ENCODE peak calls at places on chromosomes 7 and 10, in five cellular contexts. One of them, this sample, is unnamed.

GRCh38 chr7:41046778-41047177 is 656.1 kb downstream of the INHBA start:
- DNase-seq in stomach: no peak
- DNase-seq in A549: no peak
- DNase-seq in psoas muscle: no peak
- DNase-seq in A673: no peak
- DNase-seq in this sample: no peak

GRCh38 chr7:151330656-151331055 is 11.0 kb upstream of the NUB1 start:
- DNase-seq in stomach: no peak
- DNase-seq in A673: peak; percentile 43
- DNase-seq in A549: no peak
- DNase-seq in psoas muscle: no peak
- DNase-seq in this sample: no peak

GRCh38 chr10:110192552-110192951 is 14.9 kb upstream of the MXI1 start:
- DNase-seq in psoas muscle: no peak
- DNase-seq in stomach: no peak
- DNase-seq in A673: no peak
- DNase-seq in A549: no peak
- DNase-seq in this sample: no peak

GRCh38 chr10:131980757-131981428 is 830 bp downstream of the BNIP3 start:
- DNase-seq in stomach: no peak
- DNase-seq in psoas muscle: peak; percentile 20
- DNase-seq in A673: no peak
- DNase-seq in A549: no peak
- DNase-seq in this sample: peak; percentile 19

GRCh38 chr7:23467731-23468720 is 2.3 kb downstream of the IGF2BP3 start:
- DNase-seq in psoas muscle: no peak
- DNase-seq in A673: peak; percentile 69
- DNase-seq in stomach: no peak
- DNase-seq in A549: peak; percentile 62
- DNase-seq in this sample: peak; percentile 75

GRCh38 chr7:25805027-25805687 is 346.8 kb upstream of the NFE2L3 start:
- DNase-seq in A549: no peak
- DNase-seq in stomach: no peak
- DNase-seq in A673: no peak
- DNase-seq in psoas muscle: no peak
- DNase-seq in this sample: peak; percentile 13

GRCh38 chr10:24882047-24882698 is 70.2 kb downstream of the PRTFDC1 start:
- DNase-seq in stomach: no peak
- DNase-seq in psoas muscle: no peak
- DNase-seq in A673: peak; percentile 73
- DNase-seq in A549: no peak
- DNase-seq in this sample: peak; percentile 63

GRCh38 chr7:23486002-23486773 is 15.9 kb upstream of the IGF2BP3 start:
- DNase-seq in stomach: no peak
- DNase-seq in A673: no peak
- DNase-seq in psoas muscle: no peak
- DNase-seq in A549: no peak
- DNase-seq in this sample: no peak

GRCh38 chr10:96613565-96613964 is 26.8 kb upstream of the TM9SF3 start:
- DNase-seq in A673: no peak
- DNase-seq in psoas muscle: no peak
- DNase-seq in A549: no peak
- DNase-seq in stomach: no peak
- DNase-seq in this sample: no peak

GRCh38 chr7:33940503-33940902 is 35.2 kb downstream of the BMPER start:
- DNase-seq in A549: no peak
- DNase-seq in stomach: no peak
- DNase-seq in psoas muscle: no peak
- DNase-seq in A673: no peak
- DNase-seq in this sample: peak; percentile 36

GRCh38 chr10:7928511-7928910 is 110.2 kb downstream of the TAF3 start:
- DNase-seq in A549: no peak
- DNase-seq in A673: no peak
- DNase-seq in stomach: no peak
- DNase-seq in psoas muscle: no peak
- DNase-seq in this sample: no peak

GRCh38 chr7:107294182-107294581 is 125.4 kb downstream of the HBP1 start:
- DNase-seq in stomach: no peak
- DNase-seq in A673: no peak
- DNase-seq in A549: no peak
- DNase-seq in psoas muscle: no peak
- DNase-seq in this sample: no peak

GRCh38 chr10:75634947-75635346 is 203.5 kb downstream of the LRMDA start:
- DNase-seq in A673: no peak
- DNase-seq in psoas muscle: no peak
- DNase-seq in stomach: no peak
- DNase-seq in A549: no peak
- DNase-seq in this sample: no peak

GRCh38 chr10:133357293-133358151 is at the start of gene FUOM:
- DNase-seq in stomach: no peak
- DNase-seq in A549: peak; percentile 48
- DNase-seq in psoas muscle: peak; percentile 68
- DNase-seq in A673: peak; percentile 90
- DNase-seq in this sample: peak; percentile 13

GRCh38 chr10:132742167-132742836 is 43.6 kb downstream of the NKX6-2 start:
- DNase-seq in psoas muscle: no peak
- DNase-seq in A549: no peak
- DNase-seq in A673: no peak
- DNase-seq in stomach: no peak
- DNase-seq in this sample: no peak

GRCh38 chr7:116610210-116610609 is 61.8 kb upstream of the MET start:
- DNase-seq in A673: no peak
- DNase-seq in psoas muscle: no peak
- DNase-seq in stomach: no peak
- DNase-seq in A549: no peak
- DNase-seq in this sample: peak; percentile 87

GRCh38 chr7:74083928-74084721 is 521 bp downstream of the LIMK1 start:
- DNase-seq in A549: peak; percentile 58
- DNase-seq in A673: peak; percentile 44
- DNase-seq in stomach: peak; percentile 41
- DNase-seq in psoas muscle: peak; percentile 49
- DNase-seq in this sample: peak; percentile 43

GRCh38 chr10:79022565-79023488 is 45.9 kb upstream of the ZMIZ1 start:
- DNase-seq in A673: peak; percentile 30
- DNase-seq in stomach: no peak
- DNase-seq in psoas muscle: peak; percentile 62
- DNase-seq in A549: peak; percentile 32
- DNase-seq in this sample: no peak

GRCh38 chr10:35545878-35546631 is 59.1 kb upstream of the GJD4 start:
- DNase-seq in stomach: no peak
- DNase-seq in A673: no peak
- DNase-seq in psoas muscle: no peak
- DNase-seq in A549: peak; percentile 14
- DNase-seq in this sample: peak; percentile 40

GRCh38 chr10:102714621-102715455 is at the start of gene SFXN2:
- DNase-seq in stomach: peak; percentile 49
- DNase-seq in A673: peak; percentile 54
- DNase-seq in psoas muscle: no peak
- DNase-seq in A549: no peak
- DNase-seq in this sample: no peak

GRCh38 chr7:4189151-4189570 is 492.9 kb upstream of the FOXK1 start:
- DNase-seq in psoas muscle: peak; percentile 82
- DNase-seq in A673: peak; percentile 79
- DNase-seq in A549: no peak
- DNase-seq in stomach: peak; percentile 77
- DNase-seq in this sample: no peak

GRCh38 chr7:118183254-118183585 is 744 bp upstream of the LSM8 start:
- DNase-seq in stomach: no peak
- DNase-seq in A549: peak; percentile 6
- DNase-seq in psoas muscle: no peak
- DNase-seq in A673: peak; percentile 6
- DNase-seq in this sample: no peak

GRCh38 chr10:19719320-19719719 is 96.9 kb upstream of the PLXDC2 start:
- DNase-seq in A549: no peak
- DNase-seq in stomach: no peak
- DNase-seq in psoas muscle: no peak
- DNase-seq in A673: peak; percentile 83
- DNase-seq in this sample: peak; percentile 71

GRCh38 chr10:53930648-53931047 is 870.4 kb downstream of the PCDH15 start:
- DNase-seq in A549: no peak
- DNase-seq in psoas muscle: no peak
- DNase-seq in A673: no peak
- DNase-seq in stomach: no peak
- DNase-seq in this sample: no peak

GRCh38 chr10:103333934-103334520 is 16.9 kb downstream of the PCGF6 start:
- DNase-seq in stomach: no peak
- DNase-seq in psoas muscle: no peak
- DNase-seq in A549: peak; percentile 35
- DNase-seq in A673: peak; percentile 39
- DNase-seq in this sample: peak; percentile 52

GRCh38 chr10:3811331-3811870 is 26.4 kb upstream of the KLF6 start:
- DNase-seq in A673: no peak
- DNase-seq in psoas muscle: no peak
- DNase-seq in stomach: peak; percentile 58
- DNase-seq in A549: no peak
- DNase-seq in this sample: peak; percentile 71
- H3K4me3 ChIP-seq in A673: no peak overlapping the region
- H3K4me3 ChIP-seq in psoas muscle: peak overlapping the region; percentile 55
- H3K4me3 ChIP-seq in stomach: no peak overlapping the region
- H3K4me3 ChIP-seq in A549: no peak overlapping the region
- H3K4me3 ChIP-seq in this sample: peak overlapping the region; percentile 41

DNA sequence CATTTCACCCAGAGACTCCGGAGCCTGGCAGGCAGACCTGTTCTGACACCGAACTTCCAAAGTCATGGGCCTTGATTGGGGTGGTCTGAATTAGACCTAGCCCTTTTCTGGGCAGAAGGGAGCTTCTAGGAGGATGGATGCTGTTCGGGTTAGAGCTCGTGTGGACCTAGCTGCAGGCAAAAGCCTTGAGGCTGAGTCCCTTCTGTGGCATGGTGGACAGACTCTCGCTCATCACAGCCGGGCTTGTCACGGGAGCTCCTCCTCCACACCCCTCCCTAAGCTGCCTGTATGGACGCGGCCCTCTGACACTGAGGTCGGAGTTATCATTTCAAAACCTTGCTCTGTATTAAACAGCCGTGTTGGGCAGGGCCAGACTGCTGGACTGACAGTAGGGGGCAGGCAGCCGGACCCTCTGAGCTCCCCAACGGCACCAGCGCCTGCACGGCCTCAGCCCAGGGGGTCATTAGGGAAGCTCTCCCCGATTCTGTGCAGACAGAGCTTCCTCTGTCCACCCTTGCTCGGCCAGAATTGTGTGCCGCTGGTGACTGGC is 2.2 kb downstream of the IRF5 start:
- DNase-seq in stomach: no peak
- DNase-seq in psoas muscle: no peak
- DNase-seq in A549: no peak
- DNase-seq in A673: no peak
- DNase-seq in this sample: no peak
- TF ChIP-seq CTCF in stomach: no peak
- TF ChIP-seq CTCF in psoas muscle: no peak
- TF ChIP-seq CTCF in A549: no peak
- TF ChIP-seq CTCF in A673: no peak
- TF ChIP-seq CTCF in this sample: no peak

GRCh38 chr10:70563230-70563629 is 39.3 kb downstream of the PRF1 start:
- DNase-seq in A673: no peak
- DNase-seq in A549: no peak
- DNase-seq in psoas muscle: no peak
- DNase-seq in stomach: no peak
- DNase-seq in this sample: no peak

GRCh38 chr10:70561558-70561957 is 41.0 kb downstream of the PRF1 start:
- DNase-seq in A549: no peak
- DNase-seq in stomach: no peak
- DNase-seq in A673: no peak
- DNase-seq in psoas muscle: no peak
- DNase-seq in this sample: no peak

GRCh38 chr10:70560511-70560931 is 42.0 kb downstream of the PRF1 start:
- DNase-seq in psoas muscle: no peak
- DNase-seq in stomach: no peak
- DNase-seq in A673: no peak
- DNase-seq in A549: no peak
- DNase-seq in this sample: no peak

GRCh38 chr10:70561051-70561450 is 41.5 kb downstream of the PRF1 start:
- DNase-seq in stomach: no peak
- DNase-seq in A549: no peak
- DNase-seq in A673: peak; percentile 64
- DNase-seq in psoas muscle: no peak
- DNase-seq in this sample: peak; percentile 31

GRCh38 chr10:70562036-70562710 is 40.4 kb downstream of the PRF1 start:
- DNase-seq in psoas muscle: no peak
- DNase-seq in stomach: no peak
- DNase-seq in A549: no peak
- DNase-seq in A673: no peak
- DNase-seq in this sample: no peak
- H3K4me3 ChIP-seq in psoas muscle: no peak overlapping the region
- H3K4me3 ChIP-seq in stomach: no peak overlapping the region
- H3K4me3 ChIP-seq in A549: no peak overlapping the region
- H3K4me3 ChIP-seq in A673: no peak overlapping the region
- H3K4me3 ChIP-seq in this sample: no peak overlapping the region

GRCh38 chr10:22103701-22104100 is 100.2 kb upstream of the DNAJC1 start:
- DNase-seq in stomach: no peak
- DNase-seq in A549: peak; percentile 14
- DNase-seq in A673: peak; percentile 4
- DNase-seq in psoas muscle: no peak
- DNase-seq in this sample: peak; percentile 7
- TF ChIP-seq CTCF in stomach: peak; percentile 24
- TF ChIP-seq CTCF in A549: no peak
- TF ChIP-seq CTCF in A673: peak; percentile 50
- TF ChIP-seq CTCF in psoas muscle: peak; percentile 9
- TF ChIP-seq CTCF in this sample: peak; percentile 23

This sample was measured in fibroblast of the aortic adventitia.